ENCODE peak calls at places on chromosomes 2 and 18, in seven cellular contexts. J, X, I, Z, A, S and N are unnamed samples.

GRCh38 chr2:31888550-31888949 is 122.3 kb downstream of the MEMO1 start:
- DNase-seq in J (peak), X (no peak), I (no peak), Z (no peak), A (no peak), S (no peak), N (no peak)

GRCh38 chr2:135633582-135633981 is 102.3 kb downstream of the R3HDM1 start:
- DNase-seq in J (no peak), X (no peak), I (peak), Z (no peak), A (no peak), S (no peak), N (no peak)

GRCh38 chr2:216687646-216688045 is 7.7 kb downstream of the IGFBP5 start:
- DNase-seq in J (no peak), X (no peak), I (no peak), Z (no peak), A (no peak), S (peak), N (no peak)

GRCh38 chr18:77127769-77128671 is 4.6 kb downstream of the MBP start:
- DNase-seq in J (peak), X (peak), I (peak), Z (peak), A (no peak), S (no peak), N (no peak)

GRCh38 chr2:30366199-30366691 is 80.8 kb upstream of the LCLAT1 start:
- DNase-seq in J (peak), X (no peak), I (no peak), Z (no peak), A (no peak), S (peak), N (no peak)

GRCh38 chr2:85926526-85926925 is 37.7 kb upstream of the ST3GAL5 start:
- DNase-seq in J (no peak), X (no peak), I (no peak), Z (no peak), A (no peak), S (no peak), N (no peak)

GRCh38 chr2:8234757-8235374 is 447.0 kb upstream of the ID2 start:
- DNase-seq in J (no peak), X (peak), I (no peak), Z (no peak), A (peak), S (no peak), N (no peak)

GRCh38 chr18:58998421-58999203 is 133.9 kb downstream of the ZNF532 start:
- DNase-seq in J (peak), X (no peak), I (peak), Z (peak), A (no peak), S (no peak), N (no peak)

GRCh38 chr18:77133920-77134496 is 1.4 kb upstream of the MBP start:
- DNase-seq in J (no peak), X (no peak), I (peak), Z (no peak), A (no peak), S (no peak), N (no peak)

GRCh38 chr2:186440506-186440905 is 45.6 kb upstream of the ZC3H15 start:
- DNase-seq in J (no peak), X (no peak), I (no peak), Z (no peak), A (no peak), S (no peak), N (no peak)

GRCh38 chr2:79713131-79713785 is 200.4 kb downstream of the CTNNA2 start:
- DNase-seq in J (no peak), X (no peak), I (no peak), Z (no peak), A (no peak), S (no peak), N (no peak)

GRCh38 chr2:17979707-17980106 is 101.2 kb downstream of the KCNS3 start:
- DNase-seq in J (peak), X (no peak), I (no peak), Z (no peak), A (no peak), S (no peak), N (no peak)

GRCh38 chr2:23410596-23410995 is 25.6 kb downstream of the KLHL29 start:
- DNase-seq in J (peak), X (no peak), I (peak), Z (no peak), A (no peak), S (no peak), N (no peak)

GRCh38 chr2:235833971-235834620 is 334.1 kb downstream of the GBX2 start:
- DNase-seq in J (no peak), X (no peak), I (no peak), Z (no peak), A (no peak), S (no peak), N (no peak)

DNA sequence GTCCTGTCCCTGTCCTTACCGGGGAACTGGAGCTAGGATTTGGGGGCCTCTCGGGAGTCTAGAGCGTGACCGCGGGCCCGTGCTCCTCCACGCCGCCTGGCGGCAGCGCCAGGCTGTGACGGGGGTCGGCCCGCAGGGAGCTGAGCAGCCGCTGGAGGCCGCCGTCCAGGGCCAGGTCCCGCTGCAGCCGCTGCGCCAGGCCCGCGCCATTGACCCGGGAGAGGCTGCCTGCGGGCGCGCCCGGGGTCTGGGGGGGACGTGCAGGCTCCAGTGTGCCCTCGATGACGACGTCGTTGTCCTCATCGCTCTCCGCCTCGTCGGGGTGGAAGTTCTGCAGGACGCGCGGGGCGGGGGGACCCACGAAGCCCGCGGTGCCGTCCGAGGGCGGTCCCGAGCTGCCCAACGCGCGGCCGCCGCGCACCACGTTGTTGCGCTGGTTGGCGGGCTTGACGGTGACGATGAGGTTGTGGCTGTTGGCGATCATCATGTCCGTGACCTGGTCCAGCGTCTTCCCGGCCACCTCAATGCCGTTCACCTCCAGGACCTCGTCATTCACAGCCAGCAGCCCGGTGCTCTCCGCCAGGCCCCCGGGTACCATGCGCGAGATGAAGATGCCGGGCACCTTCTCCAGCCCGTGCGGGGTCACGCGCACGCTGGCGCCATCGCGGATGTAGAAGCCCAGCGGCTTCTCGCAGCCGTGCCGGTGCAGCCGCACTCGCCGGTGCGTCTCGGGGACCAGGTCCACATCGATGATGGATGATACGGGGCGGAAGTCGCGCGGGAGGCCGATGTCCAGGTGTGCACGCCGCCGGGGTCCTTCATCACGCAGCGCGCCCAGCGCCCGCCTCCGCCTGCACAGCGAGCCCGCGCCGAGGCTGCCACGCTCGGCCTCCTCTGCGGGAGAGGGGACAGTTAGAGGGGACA is 50.9 kb downstream of the ADNP2 start:
- DNase-seq in J (no peak), X (no peak), I (no peak), Z (no peak), A (peak), S (peak), N (no peak)
- TF ChIP-seq CTCF in J (peak), X (peak), I (peak), Z (no peak), A (peak), S (peak), N (no peak)

GRCh38 chr18:13524054-13524453 is 202.3 kb downstream of the FAM210A start:
- DNase-seq in J (no peak), X (no peak), I (no peak), Z (no peak), A (no peak), S (no peak), N (no peak)

GRCh38 chr18:13527256-13527655 is 199.1 kb downstream of the FAM210A start:
- DNase-seq in J (no peak), X (no peak), I (no peak), Z (no peak), A (no peak), S (no peak), N (no peak)

GRCh38 chr18:13524824-13525223 is 201.5 kb downstream of the FAM210A start:
- DNase-seq in J (no peak), X (no peak), I (no peak), Z (no peak), A (no peak), S (no peak), N (no peak)

GRCh38 chr18:13526519-13526918 is 199.8 kb downstream of the FAM210A start:
- DNase-seq in J (no peak), X (no peak), I (no peak), Z (no peak), A (no peak), S (no peak), N (no peak)

DNA sequence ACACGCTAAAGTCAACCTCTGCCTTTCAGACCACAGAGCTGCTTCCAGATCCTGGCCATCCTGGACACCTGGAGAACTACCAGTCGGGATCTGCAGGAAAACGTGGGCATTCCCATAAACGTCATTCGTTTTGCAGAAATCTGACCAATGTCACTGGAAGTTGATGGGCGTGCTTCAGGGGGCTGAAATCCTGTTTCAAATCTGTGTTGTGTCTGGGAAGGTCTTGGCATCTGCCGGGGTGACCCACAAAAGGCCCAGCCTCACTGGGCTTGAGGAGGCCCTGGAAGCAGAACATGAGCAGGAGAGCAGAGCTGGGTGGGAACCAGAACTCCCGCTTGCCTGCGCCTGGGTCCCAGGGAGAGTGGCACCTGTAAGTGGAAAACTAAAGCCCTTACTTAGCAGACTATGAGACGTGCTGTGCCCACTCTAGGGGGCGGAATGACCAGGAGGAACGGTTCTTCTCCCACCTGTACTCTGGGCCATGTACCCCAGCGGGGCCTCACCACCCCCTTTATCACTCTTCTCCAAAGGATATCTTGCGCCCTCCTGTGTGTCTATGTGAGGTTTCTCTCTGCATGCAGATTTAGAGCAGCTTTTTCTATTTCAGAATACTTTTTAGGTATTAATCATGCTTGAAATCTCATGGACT is 200.9 kb downstream of the FAM210A start:
- DNase-seq in J (no peak), X (no peak), I (no peak), Z (no peak), A (no peak), S (no peak), N (no peak)
- TF ChIP-seq CTCF in J (no peak), X (no peak), I (no peak), Z (no peak), A (no peak), S (no peak), N (no peak)

GRCh38 chr2:46456789-46457188 is 22.6 kb upstream of the TMEM247 start:
- DNase-seq in J (no peak), X (no peak), I (no peak), Z (no peak), A (no peak), S (no peak), N (no peak)
- TF ChIP-seq CTCF in J (no peak), X (no peak), I (no peak), Z (no peak), A (no peak), S (no peak), N (no peak)

GRCh38 chr18:7805880-7806279 is 238.8 kb downstream of the PTPRM start:
- DNase-seq in J (no peak), X (no peak), I (no peak), Z (no peak), A (no peak), S (no peak), N (no peak)

GRCh38 chr18:7808054-7808453 is 240.9 kb downstream of the PTPRM start:
- DNase-seq in J (no peak), X (no peak), I (no peak), Z (no peak), A (no peak), S (no peak), N (no peak)

GRCh38 chr18:7809978-7810377 is 242.9 kb downstream of the PTPRM start:
- DNase-seq in J (no peak), X (no peak), I (no peak), Z (no peak), A (no peak), S (no peak), N (no peak)

GRCh38 chr18:7809455-7809854 is 242.3 kb downstream of the PTPRM start:
- DNase-seq in J (no peak), X (no peak), I (no peak), Z (no peak), A (no peak), S (no peak), N (no peak)

DNA sequence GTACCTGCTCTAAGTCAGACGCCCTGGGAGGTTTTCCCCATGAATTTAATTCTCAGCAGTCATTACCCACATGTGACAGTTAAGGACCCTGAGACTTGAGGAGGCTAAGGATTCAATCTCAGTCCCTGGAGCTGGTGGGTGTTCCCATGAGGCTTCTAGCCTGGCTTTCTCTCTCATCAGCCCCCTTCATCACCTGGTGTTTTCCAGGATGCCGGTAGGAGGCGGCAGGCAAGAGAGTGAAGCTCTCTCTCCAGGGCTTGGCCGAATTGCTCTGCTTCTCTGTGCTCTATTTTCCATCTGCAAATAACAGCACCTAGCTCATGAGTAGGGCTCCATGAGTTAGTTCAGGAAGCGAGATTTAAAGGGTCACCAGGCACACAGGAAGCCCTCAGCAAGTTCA is 241.9 kb downstream of the PTPRM start:
- DNase-seq in J (no peak), X (no peak), I (no peak), Z (no peak), A (no peak), S (no peak), N (no peak)
- TF ChIP-seq CTCF in J (no peak), X (no peak), I (no peak), Z (no peak), A (no peak), S (no peak), N (no peak)

DNA sequence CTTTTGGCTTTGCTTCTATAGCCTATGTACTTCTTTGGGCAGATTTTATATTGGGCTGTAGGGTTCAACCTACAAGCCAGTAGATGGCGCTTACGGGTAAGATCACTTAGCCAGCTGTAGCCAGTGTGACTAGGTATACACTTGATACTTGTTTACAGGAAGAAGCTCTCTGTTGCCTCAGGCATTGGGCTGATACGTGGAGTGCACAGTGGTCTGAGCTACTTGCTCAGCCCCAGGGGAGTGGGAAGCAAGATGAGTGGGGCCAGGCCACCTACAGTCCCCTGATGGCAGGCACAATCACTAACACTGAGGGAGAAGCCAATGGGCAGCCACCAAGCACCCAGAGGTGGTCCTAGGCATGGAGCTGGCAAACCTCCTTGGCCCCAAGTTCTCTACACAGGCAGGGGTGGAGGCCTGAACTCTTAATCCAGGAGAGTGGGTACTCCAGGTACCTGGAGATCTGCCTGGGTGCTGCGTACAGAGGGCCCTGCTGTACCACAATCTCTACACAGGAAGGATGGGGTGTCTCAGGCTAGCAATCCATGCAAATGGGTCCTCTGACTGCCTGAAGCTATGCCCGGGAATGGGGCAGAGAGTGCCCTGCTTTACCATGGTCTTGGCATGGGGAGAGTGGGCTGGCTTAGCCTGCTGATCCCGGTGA is 122.2 kb downstream of the NCOA1 start:
- DNase-seq in J (peak), X (no peak), I (no peak), Z (peak), A (peak), S (peak), N (no peak)
- TF ChIP-seq CTCF in J (peak), X (peak), I (no peak), Z (peak), A (peak), S (peak), N (no peak)

GRCh38 chr2:63594622-63595021 is 5.9 kb downstream of the MDH1 start:
- DNase-seq in J (no peak), X (no peak), I (no peak), Z (peak), A (no peak), S (no peak), N (no peak)
- TF ChIP-seq CTCF in J (no peak), X (peak), I (no peak), Z (peak), A (no peak), S (no peak), N (no peak)

DNA sequence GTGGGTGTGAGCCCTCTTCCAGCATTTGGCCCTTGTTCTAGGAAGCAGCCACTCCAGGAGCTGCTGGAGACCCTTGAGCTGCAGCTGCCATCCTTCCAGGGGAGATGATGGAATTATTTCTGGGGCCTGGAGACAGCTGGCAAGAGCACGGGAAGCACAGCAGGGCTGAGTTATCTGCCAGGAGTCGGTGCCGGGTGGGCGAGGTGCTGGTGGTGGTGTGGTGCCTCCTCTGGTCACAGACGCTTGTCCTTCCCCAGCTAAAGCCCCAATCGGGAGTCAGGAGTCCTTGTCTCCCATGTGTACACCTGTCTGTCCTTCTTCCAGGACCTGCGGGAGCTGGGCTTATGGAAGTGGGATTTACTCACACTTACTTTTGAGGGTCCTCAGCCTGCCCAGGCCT is 36.0 kb downstream of the DPYSL5 start:
- DNase-seq in J (no peak), X (no peak), I (no peak), Z (no peak), A (no peak), S (no peak), N (no peak)
- TF ChIP-seq CTCF in J (no peak), X (no peak), I (no peak), Z (no peak), A (no peak), S (no peak), N (no peak)

DNA sequence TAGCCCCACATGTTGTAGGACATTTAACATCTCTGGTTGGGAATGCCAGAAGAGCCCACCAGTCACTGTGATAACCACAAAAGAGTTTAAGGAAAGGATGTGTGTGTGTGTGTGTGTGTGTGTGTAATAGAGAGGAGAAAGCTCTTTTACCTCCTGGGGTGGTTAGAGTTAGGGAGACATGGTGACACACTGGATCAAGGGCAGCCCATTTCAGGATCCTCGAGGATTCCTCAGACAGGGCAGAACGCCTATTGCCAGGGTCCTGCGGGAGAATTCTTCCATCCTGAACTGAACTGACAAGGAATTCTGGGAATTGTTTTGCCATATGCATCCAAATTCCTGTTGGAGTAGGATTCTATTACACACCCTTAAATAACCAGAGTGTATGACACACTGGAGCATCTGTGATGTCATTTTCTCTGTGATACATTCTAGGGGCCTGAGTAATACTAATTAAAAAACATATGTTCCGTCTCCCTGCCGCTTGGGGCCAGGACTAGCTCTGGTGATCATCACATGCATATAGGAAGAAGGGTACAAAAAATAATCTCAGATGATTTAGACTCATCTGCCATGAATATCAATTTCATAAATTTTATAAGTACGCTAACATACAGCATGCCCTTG is 156.4 kb upstream of the MMADHC start:
- DNase-seq in J (peak), X (peak), I (no peak), Z (peak), A (no peak), S (no peak), N (no peak)
- TF ChIP-seq CTCF in J (peak), X (no peak), I (no peak), Z (peak), A (no peak), S (no peak), N (no peak)

GRCh38 chr2:898319-898718 is 52.3 kb upstream of the SNTG2 start:
- DNase-seq in J (no peak), X (no peak), I (no peak), Z (peak), A (no peak), S (no peak), N (no peak)
- TF ChIP-seq CTCF in J (no peak), X (peak), I (no peak), Z (peak), A (peak), S (peak), N (no peak)